ENCODE peak calls at places on chromosomes 12 and 14, in seven cellular contexts. O is heart right ventricle, Y is left ventricle myocardium inferior, J is stomach, Z is RWPE1, R is choroid plexus epithelial cell, K is testis. H is an unnamed sample.

GRCh38 chr12:26379777-26380467 is 184.5 kb downstream of the SSPN start:
- DNase-seq in O (no peak), Y (no peak), J (no peak), Z (no peak), R (no peak), K (no peak), H (no peak)

GRCh38 chr14:22478670-22479069 is 110.4 kb downstream of the DAD1 start:
- DNase-seq in O (peak), Y (peak), J (no peak), Z (no peak), R (peak), K (no peak), H (no peak)

GRCh38 chr12:102120886-102121285 is 903 bp downstream of the PARPBP start:
- DNase-seq in O (no peak), Y (no peak), J (no peak), Z (peak), R (peak), K (no peak), H (no peak)

GRCh38 chr14:35879654-35880249 is 53.6 kb downstream of the BRMS1L start:
- DNase-seq in O (no peak), Y (no peak), J (no peak), Z (peak), R (peak), K (no peak), H (no peak)

GRCh38 chr12:47400251-47400650 is 305.6 kb downstream of the RPAP3 start:
- DNase-seq in O (no peak), Y (no peak), J (no peak), Z (no peak), R (no peak), K (no peak), H (no peak)

GRCh38 chr12:100935929-100936328 is 141.4 kb downstream of the ANO4 start:
- DNase-seq in O (no peak), Y (no peak), J (no peak), Z (no peak), R (no peak), K (no peak), H (no peak)

GRCh38 chr12:53049582-53050318 is at the start of gene TNS2:
- DNase-seq in O (peak), Y (peak), J (peak), Z (peak), R (peak), K (peak), H (peak)

GRCh38 chr14:61486930-61487495 is 165.6 kb downstream of the PRKCH start:
- DNase-seq in O (no peak), Y (no peak), J (no peak), Z (no peak), R (no peak), K (no peak), H (no peak)

GRCh38 chr12:56800221-56800620 is 37.1 kb downstream of the HSD17B6 start:
- DNase-seq in O (no peak), Y (no peak), J (no peak), Z (no peak), R (no peak), K (no peak), H (no peak)

GRCh38 chr12:30417697-30418231 is 277.9 kb downstream of the IPO8 start:
- DNase-seq in O (no peak), Y (no peak), J (no peak), Z (peak), R (peak), K (no peak), H (peak)

GRCh38 chr12:29879606-29880308 is 96.0 kb upstream of the TMTC1 start:
- DNase-seq in O (no peak), Y (no peak), J (no peak), Z (no peak), R (no peak), K (no peak), H (no peak)

GRCh38 chr12:12273291-12273957 is 6.6 kb upstream of the LRP6 start:
- DNase-seq in O (no peak), Y (no peak), J (no peak), Z (no peak), R (peak), K (no peak), H (no peak)

GRCh38 chr12:64696065-64696741 is 63.0 kb downstream of the GNS start:
- DNase-seq in O (no peak), Y (no peak), J (no peak), Z (peak), R (peak), K (no peak), H (no peak)

GRCh38 chr12:7781274-7781673 is 7.9 kb upstream of the NANOG start:
- DNase-seq in O (no peak), Y (no peak), J (no peak), Z (no peak), R (no peak), K (no peak), H (no peak)

GRCh38 chr12:113392563-113392962 is 11.1 kb downstream of the SDS start:
- DNase-seq in O (no peak), Y (no peak), J (no peak), Z (no peak), R (no peak), K (no peak), H (no peak)

GRCh38 chr12:99618657-99619056 is 28.9 kb upstream of the GARIN6 start:
- DNase-seq in O (no peak), Y (no peak), J (no peak), Z (no peak), R (no peak), K (no peak), H (no peak)

GRCh38 chr12:99620159-99620479 is 27.4 kb upstream of the GARIN6 start:
- DNase-seq in O (no peak), Y (no peak), J (no peak), Z (no peak), R (no peak), K (no peak), H (no peak)

DNA sequence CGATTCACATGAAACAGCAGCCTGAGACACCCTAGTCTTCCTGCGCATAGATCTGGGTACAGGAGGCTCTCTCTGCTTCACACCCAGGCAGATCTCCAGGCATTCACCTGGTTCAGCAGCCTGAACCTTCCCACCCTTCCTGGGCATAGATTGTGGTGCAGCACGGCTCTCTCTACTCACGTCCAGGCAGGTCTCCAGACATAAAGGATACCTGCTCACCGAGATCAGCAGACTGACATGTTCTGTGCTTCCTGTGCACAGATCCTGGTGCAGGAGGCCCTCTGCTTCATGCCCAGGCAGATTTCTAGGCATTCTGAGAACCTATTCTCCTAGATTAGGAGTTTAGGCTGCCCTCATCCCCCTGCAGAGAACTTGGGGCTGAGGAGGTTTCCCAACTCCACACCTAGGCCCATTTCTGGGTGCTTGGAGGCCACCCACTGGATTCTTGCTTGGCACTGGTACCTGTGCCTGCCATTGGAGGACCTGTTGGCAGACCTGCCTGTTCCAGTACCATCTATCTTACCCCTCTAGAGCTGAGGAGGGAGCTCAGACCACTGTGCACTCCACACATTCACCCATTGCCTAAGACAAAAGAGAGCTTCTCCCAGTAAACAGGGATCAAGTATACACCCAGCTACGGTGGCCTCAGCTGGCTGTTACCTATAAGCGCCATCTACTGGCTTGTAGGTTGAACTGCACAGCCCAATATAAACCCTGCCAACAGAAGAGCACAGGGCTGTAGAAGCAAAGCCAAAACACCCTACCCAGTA is 28.0 kb upstream of the GARIN6 start:
- DNase-seq in O (no peak), Y (no peak), J (no peak), Z (no peak), R (peak), K (peak), H (no peak)
- TF ChIP-seq CTCF in O (no peak), Y (peak), J (no peak), Z (peak), R (peak), K (peak), H (no peak)

DNA sequence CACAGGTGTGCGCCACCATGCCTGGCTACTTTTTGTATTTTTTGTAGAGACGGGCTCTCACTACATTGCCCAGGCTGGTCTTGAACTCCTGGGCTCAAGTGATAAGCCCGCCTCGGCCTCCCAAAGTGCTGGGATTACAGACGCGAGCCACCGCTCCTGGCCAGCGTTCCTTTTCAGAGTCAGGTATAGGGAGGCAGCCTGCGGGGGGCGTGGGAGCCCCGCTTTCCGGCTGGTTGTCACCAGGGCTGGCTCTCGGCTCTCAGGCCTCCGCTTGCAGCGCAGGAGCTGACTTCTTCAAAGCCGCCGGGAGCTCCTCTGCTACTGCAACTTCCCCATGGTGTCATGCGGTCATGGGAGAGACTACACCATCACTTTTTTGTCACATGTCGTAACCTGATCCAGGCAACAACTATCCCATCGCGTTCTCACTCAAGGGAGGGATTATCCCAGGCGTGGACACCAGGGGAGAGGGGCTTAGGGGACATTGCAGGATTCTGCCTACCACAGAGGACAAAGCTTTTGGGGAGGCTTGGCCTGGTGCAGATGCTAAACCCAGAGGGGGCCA is 129.4 kb downstream of the SCARB1 start:
- DNase-seq in O (no peak), Y (peak), J (no peak), Z (no peak), R (peak), K (no peak), H (peak)
- TF ChIP-seq CTCF in O (no peak), Y (no peak), J (no peak), Z (no peak), R (peak), K (no peak), H (no peak)

GRCh38 chr12:121061831-121062230 is 22.8 kb upstream of the OASL start:
- DNase-seq in O (no peak), Y (no peak), J (no peak), Z (no peak), R (peak), K (no peak), H (no peak)
- TF ChIP-seq CTCF in O (no peak), Y (peak), J (no peak), Z (peak), R (peak), K (no peak), H (no peak)

GRCh38 chr12:109594566-109595317 is 21.1 kb downstream of the MVK start:
- DNase-seq in O (no peak), Y (no peak), J (no peak), Z (no peak), R (no peak), K (no peak), H (no peak)
- TF ChIP-seq CTCF in O (no peak), Y (no peak), J (no peak), Z (no peak), R (no peak), K (no peak), H (no peak)

GRCh38 chr14:69878251-69878650 is 965 bp upstream of the SMOC1 start:
- DNase-seq in O (no peak), Y (no peak), J (no peak), Z (no peak), R (no peak), K (no peak), H (no peak)

GRCh38 chr14:69876221-69876847 is 2.9 kb upstream of the SMOC1 start:
- DNase-seq in O (no peak), Y (no peak), J (no peak), Z (no peak), R (no peak), K (no peak), H (no peak)

GRCh38 chr14:69879175-69880047 is at the start of gene SMOC1:
- DNase-seq in O (peak), Y (no peak), J (peak), Z (peak), R (peak), K (peak), H (no peak)

GRCh38 chr14:69876848-69877306 is 2.3 kb upstream of the SMOC1 start:
- DNase-seq in O (no peak), Y (no peak), J (no peak), Z (no peak), R (no peak), K (no peak), H (no peak)

DNA sequence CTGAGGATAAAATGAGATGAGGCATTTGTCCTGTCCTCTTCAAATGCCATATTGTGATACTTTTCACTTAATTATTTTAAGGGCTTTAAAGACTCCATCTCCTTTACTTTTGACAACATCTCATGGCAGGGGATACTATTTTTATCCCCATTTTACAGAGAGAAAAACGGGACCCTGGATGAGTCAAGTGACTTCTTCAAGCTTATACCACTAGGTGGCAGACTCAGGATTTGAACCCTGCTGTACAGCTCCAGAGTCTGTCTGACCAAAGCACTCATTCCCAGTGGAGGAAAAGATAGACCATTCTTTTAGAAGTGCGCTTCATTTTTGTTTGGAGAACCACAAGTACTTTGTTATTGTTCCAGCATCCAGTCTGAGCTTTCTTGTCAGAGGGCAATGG is 1.7 kb upstream of the SMOC1 start:
- DNase-seq in O (no peak), Y (no peak), J (no peak), Z (no peak), R (peak), K (peak), H (no peak)
- TF ChIP-seq CTCF in O (no peak), Y (peak), J (no peak), Z (peak), R (peak), K (peak), H (peak)

GRCh38 chr12:96189781-96190180 is 4.4 kb upstream of the ELK3 start:
- DNase-seq in O (no peak), Y (no peak), J (no peak), Z (no peak), R (no peak), K (no peak), H (no peak)

GRCh38 chr12:96193725-96194571 is at the start of gene ELK3:
- DNase-seq in O (peak), Y (peak), J (peak), Z (peak), R (peak), K (peak), H (peak)

GRCh38 chr12:96192926-96193573 is 1.1 kb upstream of the ELK3 start:
- DNase-seq in O (no peak), Y (no peak), J (no peak), Z (no peak), R (no peak), K (no peak), H (no peak)

GRCh38 chr12:96187675-96188355 is 6.4 kb upstream of the ELK3 start:
- DNase-seq in O (no peak), Y (no peak), J (no peak), Z (no peak), R (no peak), K (no peak), H (no peak)

DNA sequence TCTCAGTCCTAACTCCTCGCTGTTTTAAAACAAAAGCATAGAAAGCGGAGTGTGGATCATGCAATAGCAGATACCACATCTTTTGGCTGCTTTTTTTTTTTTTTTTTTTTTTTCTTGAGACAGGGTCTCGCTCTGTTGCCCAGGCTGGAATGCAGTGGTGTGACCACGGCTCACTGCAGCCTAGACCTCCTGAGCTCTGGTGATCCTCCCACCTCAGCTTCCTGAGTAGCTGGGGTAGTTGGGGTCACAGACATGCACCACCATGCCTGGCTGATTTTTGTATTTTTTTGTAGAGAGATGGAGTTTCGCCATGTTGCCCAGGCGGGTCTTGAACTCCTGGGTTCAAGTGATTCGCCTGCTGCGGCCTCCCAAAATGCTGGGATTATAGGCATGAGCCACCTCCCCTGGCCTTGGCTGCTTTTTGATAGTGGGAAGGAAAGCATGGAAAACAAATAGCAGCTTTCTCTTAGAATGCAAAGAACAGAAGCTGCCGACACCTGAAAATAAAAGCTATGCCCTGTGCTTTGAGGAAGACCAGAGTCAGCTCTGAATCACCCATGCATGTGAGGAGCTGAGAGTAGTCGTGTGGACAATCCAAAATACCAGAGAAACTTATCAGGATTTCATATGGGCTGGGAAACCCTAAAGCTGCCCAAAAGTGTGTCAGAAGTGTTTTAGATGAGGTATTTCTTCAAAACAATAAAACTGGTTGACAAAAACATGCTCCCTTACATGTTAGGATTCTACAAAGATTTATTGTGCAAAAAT is 3.6 kb upstream of the ELK3 start:
- DNase-seq in O (no peak), Y (no peak), J (no peak), Z (no peak), R (peak), K (no peak), H (no peak)
- TF ChIP-seq CTCF in O (no peak), Y (no peak), J (no peak), Z (no peak), R (no peak), K (no peak), H (no peak)

GRCh38 chr12:27840229-27840999 is 60.4 kb upstream of the MANSC4 start:
- DNase-seq in O (no peak), Y (no peak), J (no peak), Z (no peak), R (peak), K (no peak), H (no peak)
- TF ChIP-seq CTCF in O (no peak), Y (no peak), J (no peak), Z (peak), R (peak), K (no peak), H (no peak)

GRCh38 chr12:20196767-20197166 is 171.6 kb upstream of the PDE3A start:
- DNase-seq in O (no peak), Y (no peak), J (no peak), Z (no peak), R (no peak), K (no peak), H (no peak)
- TF ChIP-seq CTCF in O (no peak), Y (no peak), J (no peak), Z (no peak), R (no peak), K (no peak), H (no peak)

GRCh38 chr14:93104961-93105360 is 10.8 kb downstream of the ITPK1 start:
- DNase-seq in O (no peak), Y (no peak), J (no peak), Z (no peak), R (no peak), K (no peak), H (no peak)
- TF ChIP-seq CTCF in O (no peak), Y (peak), J (no peak), Z (no peak), R (peak), K (no peak), H (no peak)